ENCODE peak calls at places on chromosome 7, in nine cellular contexts. M is hippocampal formation, G is Calu3, F is HuH-7.5, V is mammary epithelial cell, N is GM18507, K is frontal cortex, B is activated T-cell treated with anti-CD3 and anti-CD28 coated beads for 48 hours, H is NCI-H1417. E is an unnamed sample.

GRCh38 chr7:136189506-136189998 is 212.4 kb upstream of the MTPN start:
- DNase-seq in M (no peak), G (no peak), F (no peak), V (no peak), N (no peak), K (no peak), B (no peak), H (no peak), E (no peak)

GRCh38 chr7:154587812-154588211 is 415.1 kb downstream of the PAXIP1 start:
- DNase-seq in M (no peak), G (no peak), F (no peak), V (no peak), N (no peak), K (no peak), B (no peak), H (no peak), E (peak)

GRCh38 chr7:77416621-77417371 is 647 bp upstream of the GSAP start:
- DNase-seq in M (no peak), G (no peak), F (peak), V (no peak), N (no peak), K (no peak), B (no peak), H (no peak), E (no peak)

GRCh38 chr7:70027864-70028263 is 429.6 kb downstream of the AUTS2 start:
- DNase-seq in M (no peak), G (no peak), F (no peak), V (no peak), N (no peak), K (no peak), B (no peak), H (no peak), E (no peak)

GRCh38 chr7:136869006-136869961 is 832 bp downstream of the CHRM2 start:
- DNase-seq in M (no peak), G (no peak), F (no peak), V (no peak), N (no peak), K (no peak), B (no peak), H (peak), E (no peak)

GRCh38 chr7:37151741-37152413 is 296.8 kb downstream of the ELMO1 start:
- DNase-seq in M (no peak), G (no peak), F (no peak), V (no peak), N (no peak), K (no peak), B (no peak), H (no peak), E (no peak)

GRCh38 chr7:50684702-50685074 is 98.0 kb downstream of the GRB10 start:
- DNase-seq in M (no peak), G (no peak), F (no peak), V (no peak), N (no peak), K (no peak), B (no peak), H (no peak), E (no peak)

GRCh38 chr7:18547509-18548187 is 52.1 kb downstream of the HDAC9 start:
- DNase-seq in M (no peak), G (no peak), F (no peak), V (no peak), N (no peak), K (no peak), B (no peak), H (no peak), E (no peak)

GRCh38 chr7:128017460-128017859 is 13.8 kb downstream of the LRRC4 start:
- DNase-seq in M (no peak), G (peak), F (no peak), V (no peak), N (no peak), K (no peak), B (no peak), H (no peak), E (peak)

GRCh38 chr7:35875292-35875691 is 74.4 kb downstream of the SEPTIN7 start:
- DNase-seq in M (no peak), G (no peak), F (no peak), V (no peak), N (no peak), K (no peak), B (no peak), H (no peak), E (no peak)

GRCh38 chr7:158394936-158395335 is 192.7 kb downstream of the PTPRN2 start:
- DNase-seq in M (no peak), G (peak), F (peak), V (no peak), N (no peak), K (no peak), B (peak), H (no peak), E (peak)

GRCh38 chr7:99839560-99840011 is 11.8 kb downstream of the CYP3A43 start:
- DNase-seq in M (no peak), G (no peak), F (no peak), V (peak), N (no peak), K (no peak), B (no peak), H (no peak), E (peak)

GRCh38 chr7:129607471-129608120 is 3.9 kb upstream of the NRF1 start:
- DNase-seq in M (no peak), G (peak), F (peak), V (peak), N (no peak), K (no peak), B (peak), H (peak), E (peak)

GRCh38 chr7:156675721-156676120 is 35.1 kb downstream of the RNF32 start:
- DNase-seq in M (no peak), G (no peak), F (no peak), V (no peak), N (no peak), K (no peak), B (no peak), H (no peak), E (no peak)

GRCh38 chr7:98870807-98871491 is 1.1 kb upstream of the TMEM130 start:
- DNase-seq in M (no peak), G (no peak), F (no peak), V (no peak), N (no peak), K (no peak), B (no peak), H (no peak), E (no peak)

GRCh38 chr7:158587425-158588084 is at the start of gene PTPRN2:
- DNase-seq in M (peak), G (peak), F (peak), V (peak), N (peak), K (peak), B (peak), H (peak), E (peak)

GRCh38 chr7:76393116-76394031 is 16.1 kb downstream of the SSC4D start:
- DNase-seq in M (peak), G (peak), F (peak), V (peak), N (peak), K (peak), B (peak), H (peak), E (peak)

GRCh38 chr7:134630890-134631289 is 15.8 kb upstream of the BPGM start:
- DNase-seq in M (no peak), G (no peak), F (no peak), V (peak), N (no peak), K (no peak), B (no peak), H (no peak), E (no peak)

GRCh38 chr7:93883078-93883916 is 7.3 kb downstream of the TFPI2 start:
- DNase-seq in M (no peak), G (no peak), F (no peak), V (no peak), N (no peak), K (no peak), B (no peak), H (no peak), E (no peak)

GRCh38 chr7:47678641-47679380 is 96.9 kb upstream of the TNS3 start:
- DNase-seq in M (no peak), G (no peak), F (no peak), V (no peak), N (no peak), K (no peak), B (no peak), H (no peak), E (no peak)

GRCh38 chr7:70053421-70053820 is 455.1 kb downstream of the AUTS2 start:
- DNase-seq in M (no peak), G (no peak), F (no peak), V (no peak), N (no peak), K (no peak), B (no peak), H (no peak), E (no peak)

GRCh38 chr7:2165610-2166594 is 66.8 kb downstream of the MAD1L1 start:
- DNase-seq in M (no peak), G (no peak), F (no peak), V (no peak), N (peak), K (peak), B (no peak), H (no peak), E (no peak)

GRCh38 chr7:137626469-137627067 is 220.2 kb downstream of the DGKI start:
- DNase-seq in M (peak), G (peak), F (peak), V (peak), N (peak), K (no peak), B (peak), H (no peak), E (no peak)

GRCh38 chr7:36048141-36048901 is 104.7 kb upstream of the EEPD1 start:
- DNase-seq in M (no peak), G (no peak), F (no peak), V (peak), N (no peak), K (no peak), B (no peak), H (no peak), E (no peak)

GRCh38 chr7:100639995-100640394 is 1.4 kb downstream of the TFR2 start:
- DNase-seq in M (no peak), G (no peak), F (no peak), V (no peak), N (no peak), K (no peak), B (no peak), H (no peak), E (no peak)

GRCh38 chr7:128131115-128131514 is 99.9 kb upstream of the LRRC4 start:
- DNase-seq in M (no peak), G (no peak), F (no peak), V (no peak), N (no peak), K (no peak), B (no peak), H (no peak), E (no peak)